ENCODE peak calls at places on chromosomes 2 and 18, in five cellular contexts. Y, P, L, E and N are unnamed samples.

GRCh38 chr2:239687441-239687840 is 286.6 kb upstream of the HDAC4 start:
- DNase-seq in L (no peak), P (no peak), Y (no peak), E (no peak), N (no peak)

GRCh38 chr18:8116346-8117007 is 492.8 kb upstream of the RAB12 start:
- DNase-seq in P (no peak), L (no peak), Y (no peak), E (no peak), N (no peak)

GRCh38 chr2:96878171-96878570 is 8.3 kb upstream of the SEMA4C start:
- DNase-seq in Y (no peak), L (no peak), E (no peak), P (no peak), N (no peak)

GRCh38 chr2:174603280-174603679 is 5.7 kb upstream of the WIPF1 start:
- DNase-seq in Y (peak), P (peak), L (no peak), E (peak), N (no peak)

GRCh38 chr2:122341007-122341406 is 585.6 kb downstream of the TSN start:
- DNase-seq in Y (no peak), E (no peak), P (no peak), L (no peak), N (no peak)

GRCh38 chr2:120287183-120288015 is 34.7 kb downstream of the RALB start:
- DNase-seq in L (no peak), Y (no peak), P (no peak), E (no peak), N (no peak)

GRCh38 chr2:85132834-85133637 is at the start of gene TCF7L1:
- DNase-seq in P (peak), E (peak), Y (peak), L (peak), N (peak)

GRCh38 chr18:28512357-28512756 is 335.4 kb upstream of the CDH2 start:
- DNase-seq in P (no peak), Y (no peak), E (no peak), L (no peak), N (no peak)

GRCh38 chr2:190582761-190583506 is 48.4 kb upstream of the NEMP2 start:
- DNase-seq in E (no peak), Y (no peak), L (no peak), P (no peak), N (no peak)

GRCh38 chr2:236980961-236981360 is 104.7 kb upstream of the COPS8 start:
- DNase-seq in E (no peak), L (no peak), P (no peak), Y (no peak), N (no peak)

GRCh38 chr2:85470850-85471800 is 52.6 kb downstream of the SH2D6 start:
- DNase-seq in L (peak), Y (no peak), P (no peak), E (no peak), N (no peak)

GRCh38 chr2:41806286-41806685 is 241.5 kb upstream of the PKDCC start:
- DNase-seq in P (no peak), Y (no peak), L (no peak), E (no peak), N (no peak)

GRCh38 chr18:5214583-5215351 is 17.7 kb upstream of the AKAIN1 start:
- DNase-seq in Y (no peak), P (no peak), L (no peak), E (no peak), N (no peak)

GRCh38 chr18:21914739-21915319 is 174.2 kb downstream of the MIB1 start:
- DNase-seq in Y (peak), P (no peak), E (peak), L (no peak), N (no peak)

GRCh38 chr2:29583104-29583503 is 338.3 kb downstream of the ALK start:
- DNase-seq in Y (no peak), P (no peak), L (no peak), E (no peak), N (no peak)

GRCh38 chr2:55871637-55872036 is 51.9 kb downstream of the EFEMP1 start:
- DNase-seq in Y (no peak), E (no peak), P (no peak), L (no peak), N (no peak)

GRCh38 chr2:109213646-109214417 is 84.8 kb downstream of the SH3RF3 start:
- DNase-seq in L (no peak), E (no peak), Y (no peak), P (no peak), N (no peak)

GRCh38 chr18:6881034-6881800 is 151.7 kb downstream of the ARHGAP28 start:
- DNase-seq in Y (no peak), L (no peak), E (peak), P (peak), N (no peak)

GRCh38 chr2:226447896-226448295 is 351.7 kb downstream of the IRS1 start:
- DNase-seq in Y (no peak), E (no peak), L (no peak), P (no peak), N (no peak)

GRCh38 chr2:63888490-63889402 is 47.0 kb downstream of the UGP2 start:
- DNase-seq in P (no peak), L (peak), E (peak), Y (peak), N (no peak)

GRCh38 chr2:193518061-193518817 is 1323.5 kb upstream of the TMEFF2 start:
- DNase-seq in P (no peak), Y (peak), E (no peak), L (no peak), N (no peak)

GRCh38 chr2:120485096-120485495 is 139.2 kb downstream of the INHBB start:
- DNase-seq in P (no peak), E (no peak), L (no peak), Y (no peak), N (no peak)

DNA sequence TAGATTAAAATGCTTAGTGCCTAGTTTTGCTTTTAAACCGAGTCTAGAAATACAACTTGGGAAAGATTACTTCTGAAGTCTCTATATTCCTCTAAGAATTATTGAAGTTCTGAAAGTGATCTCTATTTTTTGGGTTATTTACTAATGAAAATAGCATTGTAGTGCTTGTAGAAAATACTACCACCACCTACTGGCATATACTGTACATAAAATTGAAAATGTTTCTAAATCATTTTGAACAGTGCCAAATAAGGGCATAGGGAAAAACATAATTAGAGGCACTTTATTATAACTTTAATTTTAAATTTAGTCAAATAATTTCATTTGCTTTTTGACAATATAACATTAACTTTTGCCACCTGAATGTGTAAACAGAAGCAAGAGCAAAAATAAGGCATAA is 1399.6 kb upstream of the ZEB2 start:
- DNase-seq in P (no peak), Y (peak), E (no peak), L (no peak), N (no peak)
- TF ChIP-seq CTCF in P (no peak), Y (peak), E (no peak), L (no peak), N (peak)

DNA sequence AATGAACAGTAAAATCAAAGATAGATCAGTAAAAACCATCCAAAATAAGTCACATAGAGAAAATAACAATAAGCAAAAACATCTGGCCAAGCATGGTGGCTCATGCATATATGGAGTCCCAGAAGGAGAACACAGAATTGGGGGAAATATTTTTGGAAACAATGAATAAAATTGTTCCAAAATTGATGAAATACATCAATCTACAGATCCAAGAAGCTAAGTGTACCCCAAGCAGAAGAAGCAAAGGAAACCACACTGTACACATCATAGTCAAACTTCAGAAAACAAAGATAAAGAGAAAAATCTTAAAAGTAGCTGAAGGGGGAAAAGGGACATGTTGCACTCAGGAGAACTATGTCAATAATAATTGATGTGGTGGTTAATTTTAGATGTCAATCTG is 80.4 kb upstream of the RMP24 start:
- DNase-seq in L (no peak), Y (no peak), P (no peak), E (no peak), N (no peak)
- H3K27ac ChIP-seq in L (no peak), Y (no peak), P (no peak), E (no peak), N (no peak)

DNA sequence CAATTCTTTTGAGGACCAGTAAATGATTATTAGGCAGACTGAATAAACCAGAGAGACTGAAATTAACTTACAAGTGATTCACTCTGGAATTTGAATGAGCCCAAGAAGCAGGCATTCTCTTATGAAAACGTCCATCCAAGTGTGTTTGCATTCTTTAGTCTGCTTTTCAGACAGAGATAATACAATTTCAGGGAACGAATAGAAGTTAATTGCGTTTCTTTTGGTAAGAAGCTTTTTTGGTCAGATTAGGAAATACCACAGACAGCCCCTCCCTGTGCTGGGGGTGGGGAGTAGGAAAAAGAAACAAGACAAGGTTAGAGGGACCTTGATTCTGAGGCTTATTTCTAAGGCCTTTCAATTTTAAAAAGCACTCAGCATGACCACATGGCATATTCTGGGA is 874.4 kb downstream of the SUCLG1 start:
- DNase-seq in Y (no peak), P (no peak), E (no peak), L (no peak), N (no peak)
- H3K4me3 ChIP-seq in Y (no peak), P (no peak), E (no peak), L (no peak), N (no peak)

GRCh38 chr2:27742571-27742970 is 28.9 kb upstream of the MRPL33 start:
- DNase-seq in Y (no peak), P (no peak), E (no peak), L (no peak), N (no peak)
- TF ChIP-seq CTCF in Y (no peak), P (no peak), E (no peak), L (no peak), N (no peak)

GRCh38 chr2:149994057-149994728 is 406.6 kb upstream of the MMADHC start:
- DNase-seq in L (no peak), Y (peak), E (no peak), P (no peak), N (no peak)
- H3K27ac ChIP-seq in L (no peak), Y (no peak), E (no peak), P (peak), N (no peak)

DNA sequence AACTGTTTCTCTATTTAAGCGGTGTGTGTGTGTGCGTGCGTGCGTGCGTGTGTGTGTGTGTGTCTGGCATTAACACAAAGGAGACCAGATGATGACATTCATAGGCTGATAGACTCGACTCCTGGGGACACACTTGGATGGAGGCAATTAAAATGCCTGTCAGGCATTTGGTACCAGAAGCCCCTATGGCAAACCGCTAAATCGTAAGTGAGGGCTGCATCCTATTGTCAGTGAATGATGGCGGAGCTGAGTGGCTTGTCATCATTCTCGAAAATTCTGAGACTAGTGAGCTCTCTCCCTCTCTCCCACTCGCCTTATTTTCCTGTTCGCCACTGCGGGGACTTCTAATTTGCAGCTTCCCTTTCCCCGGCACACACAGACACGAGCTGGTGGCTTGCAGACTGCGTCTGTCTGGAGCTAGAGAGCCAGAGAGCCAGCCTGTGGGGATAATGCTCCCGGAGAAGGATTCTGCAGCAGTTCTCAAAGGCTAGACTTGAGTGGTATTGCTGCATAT is 155.4 kb downstream of the MAP2 start:
- DNase-seq in L (no peak), P (peak), E (peak), Y (peak), N (no peak)
- H3K4me3 ChIP-seq in L (no peak), P (peak), E (peak), Y (peak), N (peak)

DNA sequence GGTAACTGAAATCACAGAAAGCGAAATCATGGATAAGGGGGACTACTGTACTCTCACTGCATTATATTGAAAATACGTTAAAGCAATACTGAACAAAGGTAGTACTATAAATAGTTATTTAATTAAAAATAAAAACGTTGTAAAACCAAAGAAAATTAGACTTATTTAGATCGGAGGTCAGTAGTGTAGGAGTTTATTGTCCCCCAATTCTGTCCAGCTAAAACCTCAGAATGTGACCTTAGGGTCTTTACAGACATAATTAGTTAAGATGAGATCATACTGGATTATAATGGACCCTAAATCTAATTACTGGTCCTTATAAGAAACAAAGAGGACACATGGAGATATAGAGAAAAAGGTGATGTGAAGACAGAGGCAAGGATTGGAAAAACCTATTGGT is 95.3 kb downstream of the PHLPP1 start:
- DNase-seq in P (no peak), E (no peak), L (no peak), Y (no peak), N (no peak)
- TF ChIP-seq CTCF in P (no peak), E (no peak), L (no peak), Y (no peak), N (no peak)